ENCODE peak calls at places on chromosome 13, in eight cellular contexts. V is body of pancreas, C is adrenal gland, Z is tibial nerve, N is stomach, P is heart left ventricle, G is A549, H is right lobe of liver. S is an unnamed sample.

GRCh38 chr13:34360702-34361101 is 542.8 kb downstream of the RFC3 start:
- DNase-seq in V (no peak), G (no peak), Z (no peak), N (no peak), C (no peak), P (no peak), H (no peak), S (no peak)

GRCh38 chr13:67299072-67299635 is 69.0 kb upstream of the PCDH9 start:
- DNase-seq in H (no peak), Z (no peak), V (no peak), C (no peak), P (no peak), N (no peak), G (no peak), S (no peak)

GRCh38 chr13:60869941-60870613 is 473.1 kb downstream of the TDRD3 start:
- DNase-seq in G (no peak), P (no peak), V (no peak), N (no peak), H (no peak), C (no peak), Z (no peak), S (peak)

GRCh38 chr13:76297331-76297730 is 588.9 kb downstream of the KCTD12 start:
- DNase-seq in V (no peak), H (no peak), Z (no peak), G (no peak), C (no peak), P (no peak), N (no peak), S (no peak)

GRCh38 chr13:74423434-74423833 is 289.2 kb upstream of the KLF12 start:
- DNase-seq in P (no peak), H (no peak), V (no peak), N (no peak), Z (no peak), C (no peak), G (no peak), S (no peak)

GRCh38 chr13:48236528-48237353 is 3.7 kb downstream of the ITM2B start:
- DNase-seq in N (no peak), V (no peak), G (no peak), C (no peak), P (no peak), Z (no peak), H (no peak), S (no peak)

GRCh38 chr13:74246398-74246975 is 112.3 kb upstream of the KLF12 start:
- DNase-seq in C (no peak), Z (no peak), G (no peak), N (no peak), V (no peak), H (no peak), P (no peak), S (no peak)

GRCh38 chr13:29847501-29847983 is 2.9 kb downstream of the UBL3 start:
- DNase-seq in G (no peak), N (no peak), Z (no peak), H (no peak), P (no peak), C (peak), V (no peak), S (peak)

GRCh38 chr13:26968431-26969335 is 202.9 kb downstream of the USP12 start:
- DNase-seq in Z (no peak), P (peak), H (peak), N (peak), C (peak), V (peak), G (no peak), S (no peak)

GRCh38 chr13:38685974-38686571 is 804 bp upstream of the FREM2 start:
- DNase-seq in V (peak), N (no peak), H (peak), G (no peak), C (no peak), P (no peak), Z (no peak), S (no peak)
- TF ChIP-seq CTCF in V (peak), N (no peak), H (peak), G (no peak), C (no peak), P (no peak), Z (peak), S (no peak)

GRCh38 chr13:23160241-23161175 is 20.3 kb upstream of the SGCG start:
- DNase-seq in P (no peak), G (no peak), V (no peak), Z (no peak), H (no peak), N (no peak), C (no peak), S (no peak)
- H3K4me3 ChIP-seq in P (peak), G (peak), V (no peak), Z (peak), H (no peak), N (peak), C (no peak), S (no peak)

DNA sequence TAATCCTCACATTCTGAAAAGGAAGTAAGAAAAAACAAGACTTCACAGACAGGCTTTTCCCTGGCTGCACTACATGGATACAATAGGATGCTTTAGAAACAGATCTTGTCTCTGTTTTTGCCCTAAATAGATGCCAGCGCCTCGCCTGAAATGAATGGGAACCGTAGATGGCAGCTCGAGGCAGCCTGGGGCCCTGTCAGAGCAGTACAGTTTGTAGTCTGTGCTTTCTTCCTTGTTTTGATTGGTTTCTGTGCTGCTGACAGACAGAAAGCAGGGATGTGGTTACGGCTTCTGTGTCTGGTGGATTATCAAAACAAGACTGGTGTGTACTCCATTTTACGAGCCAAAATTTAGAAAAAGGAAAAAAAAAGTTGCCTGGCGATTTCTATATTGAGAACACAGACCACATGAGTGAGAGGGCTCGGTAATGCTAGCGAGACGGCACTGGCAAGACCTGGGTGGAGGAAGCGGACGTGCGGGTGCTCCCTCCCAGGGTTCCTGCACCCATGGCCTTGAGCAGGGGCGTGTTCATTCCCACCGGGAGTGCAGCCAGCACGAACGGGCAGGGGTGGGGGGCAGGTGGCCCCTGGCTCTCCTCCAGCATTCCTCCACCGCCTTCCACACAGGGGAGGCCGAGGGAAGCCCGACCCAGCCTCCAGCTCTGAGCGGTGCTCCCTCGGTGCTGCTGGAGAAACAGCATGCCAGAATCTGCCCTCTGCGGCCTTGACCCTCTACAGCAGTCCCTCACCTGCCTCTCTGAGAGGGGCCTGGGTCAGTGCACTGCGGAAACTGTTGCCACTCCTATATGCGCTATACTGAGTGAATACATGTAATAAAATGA is 37.5 kb upstream of the C1QTNF9 start:
- DNase-seq in P (peak), G (no peak), Z (no peak), C (peak), N (peak), H (peak), V (peak), S (peak)
- TF ChIP-seq POLR2A in P (no peak), G (no peak), Z (no peak), C (peak), N (no peak), H (no peak), V (no peak), S (peak)

GRCh38 chr13:62234780-62235530 is 819.3 kb upstream of the PCDH20 start:
- DNase-seq in P (no peak), H (no peak), N (no peak), V (no peak), G (no peak), C (no peak), Z (no peak), S (no peak)
- TF ChIP-seq CTCF in P (no peak), H (no peak), N (no peak), V (no peak), G (no peak), C (no peak), Z (no peak), S (no peak)

GRCh38 chr13:50352720-50353491 is 337.7 kb downstream of the KCNRG start:
- DNase-seq in V (no peak), C (no peak), N (no peak), H (no peak), Z (no peak), G (no peak), P (no peak), S (no peak)
- H3K4me3 ChIP-seq in V (no peak), C (no peak), N (no peak), H (no peak), Z (no peak), G (no peak), P (no peak), S (no peak)

DNA sequence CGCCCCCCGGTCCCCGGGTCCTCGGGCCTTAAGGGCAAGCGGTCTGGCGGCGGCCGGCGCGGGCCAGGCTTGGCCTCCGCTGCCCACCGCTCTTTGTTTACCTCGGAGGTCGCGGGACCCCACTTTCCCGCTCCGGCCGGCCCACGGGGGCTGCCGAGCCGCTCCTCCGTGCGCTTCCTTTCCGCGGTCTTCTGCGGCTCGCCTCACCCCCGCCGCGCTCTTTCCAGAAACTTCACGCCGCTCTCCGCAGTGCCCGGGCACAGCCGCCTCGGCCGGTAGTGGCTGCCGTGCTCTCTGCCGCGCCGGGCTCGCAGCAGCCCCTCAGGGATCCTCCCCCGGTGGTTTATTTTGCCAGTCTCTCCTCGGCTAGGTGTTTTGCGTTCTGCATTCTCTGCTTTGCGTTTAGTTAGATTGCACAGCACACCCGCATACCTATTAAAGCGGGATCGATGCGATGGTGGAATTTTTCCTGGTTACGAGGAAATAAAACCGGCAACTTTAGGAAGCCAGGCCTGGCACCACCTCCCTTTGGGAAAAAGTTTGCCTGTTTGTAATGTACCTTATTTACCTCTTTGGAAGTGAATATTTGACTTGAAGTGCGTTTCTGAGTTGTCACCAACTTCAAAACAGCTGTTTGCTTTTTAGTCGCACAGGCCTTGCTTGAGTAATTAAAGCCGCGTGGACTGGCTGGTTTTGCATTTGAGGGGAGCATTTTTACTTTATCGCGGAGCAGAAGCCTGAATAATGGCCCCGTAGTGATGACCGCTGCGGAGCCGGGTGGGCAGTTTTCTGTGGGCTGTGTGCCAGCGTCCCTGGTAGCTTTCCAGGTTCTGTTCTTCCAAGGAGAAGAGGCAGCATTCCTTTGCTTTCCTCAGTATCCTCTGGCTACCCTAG is 787 bp downstream of the NAA16 start:
- DNase-seq in V (peak), C (peak), H (peak), G (no peak), N (peak), P (peak), Z (no peak), S (peak)
- TF ChIP-seq POLR2A in V (no peak), C (no peak), H (no peak), G (no peak), N (no peak), P (no peak), Z (no peak), S (no peak)

DNA sequence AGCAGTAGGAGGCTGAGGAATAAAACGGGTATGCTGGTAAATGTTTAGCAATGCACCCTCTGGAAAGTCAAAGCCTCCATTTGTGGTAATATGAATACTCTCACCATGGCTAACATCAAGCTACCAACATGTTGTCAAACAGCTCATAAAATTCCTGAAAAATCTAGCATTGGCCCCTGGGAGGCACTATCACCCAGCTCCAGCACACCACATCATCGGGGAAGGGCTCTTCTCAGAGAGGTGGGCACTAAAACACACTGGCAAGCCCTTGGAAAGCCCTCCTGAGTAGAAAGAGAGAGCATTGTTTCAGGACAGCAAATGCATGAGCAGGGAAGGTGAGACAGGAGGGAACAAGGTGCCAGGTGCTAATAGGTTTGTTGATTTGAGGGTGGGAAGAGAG is 53.9 kb upstream of the FLT1 start:
- DNase-seq in C (no peak), H (no peak), G (no peak), N (no peak), V (no peak), P (no peak), Z (no peak), S (no peak)
- TF ChIP-seq CTCF in C (no peak), H (no peak), G (no peak), N (no peak), V (no peak), P (no peak), Z (no peak), S (no peak)

GRCh38 chr13:51858433-51859247 is 3.1 kb upstream of the CCDC70 start:
- DNase-seq in V (no peak), P (no peak), G (peak), C (no peak), N (no peak), H (no peak), Z (no peak), S (no peak)
- H3K4me3 ChIP-seq in V (no peak), P (no peak), G (peak), C (no peak), N (no peak), H (no peak), Z (no peak), S (no peak)

GRCh38 chr13:43878897-43879322 is 630 bp downstream of the CCDC122 start:
- DNase-seq in G (peak), N (peak), H (peak), Z (peak), P (peak), C (peak), V (peak), S (peak)

GRCh38 chr13:43880930-43881329 is 1.2 kb downstream of the LACC1 start:
- DNase-seq in C (no peak), N (no peak), P (no peak), V (no peak), Z (no peak), H (no peak), G (no peak), S (no peak)

GRCh38 chr13:43877788-43878187 is 1.8 kb downstream of the CCDC122 start:
- DNase-seq in V (no peak), H (no peak), N (no peak), Z (no peak), G (no peak), C (no peak), P (no peak), S (no peak)

GRCh38 chr13:43880451-43880850 is 747 bp downstream of the LACC1 start:
- DNase-seq in P (no peak), H (no peak), G (no peak), N (no peak), Z (no peak), C (no peak), V (no peak), S (no peak)

GRCh38 chr13:43879323-43880181 is at the start of the genes CCDC122 and LACC1:
- DNase-seq in N (peak), C (peak), G (peak), P (peak), Z (peak), H (peak), V (peak), S (peak)
- TF ChIP-seq POLR2A in N (no peak), C (peak), G (peak), P (no peak), Z (peak), H (peak), V (peak), S (peak)

GRCh38 chr13:113318956-113319355 is 21.9 kb downstream of the LAMP1 start:
- DNase-seq in Z (no peak), G (no peak), V (no peak), P (peak), N (no peak), H (no peak), C (no peak), S (no peak)
- TF ChIP-seq CTCF in Z (no peak), G (no peak), V (no peak), P (no peak), N (no peak), H (no peak), C (no peak), S (no peak)

S was measured in ovary.